ENCODE peak calls at places on chromosomes 5 and 9, in ten cellular contexts. W is colonic mucosa, A is D721Med, S is H1, T is stomach, X is neural progenitor cell, M is psoas muscle, Z is neural crest cell, U is GM13977, G is endodermal cell. V is an unnamed sample.

GRCh38 chr9:4228606-4229005 is 71.3 kb downstream of the GLIS3 start:
- DNase-seq in Z (no peak), U (no peak), G (no peak), M (no peak), T (no peak), S (no peak), W (peak), A (no peak), X (no peak), V (no peak)

GRCh38 chr9:16721972-16722371 is 148.5 kb downstream of the BNC2 start:
- DNase-seq in W (no peak), G (no peak), S (no peak), U (no peak), A (no peak), X (no peak), M (peak), Z (no peak), T (no peak), V (no peak)

GRCh38 chr5:56327810-56328209 is 94.7 kb upstream of the ANKRD55 start:
- DNase-seq in S (no peak), U (peak), G (no peak), T (no peak), Z (no peak), M (no peak), W (no peak), A (no peak), X (no peak), V (no peak)

GRCh38 chr5:82167372-82167771 is 110.8 kb downstream of the RPS23 start:
- DNase-seq in T (no peak), W (no peak), G (no peak), U (no peak), X (no peak), A (no peak), S (no peak), Z (no peak), M (no peak), V (no peak)

GRCh38 chr5:98341038-98341710 is 432.3 kb upstream of the RGMB start:
- DNase-seq in G (no peak), W (no peak), A (no peak), M (no peak), S (no peak), T (no peak), X (no peak), U (no peak), Z (no peak), V (no peak)

GRCh38 chr9:131180454-131180853 is 55.1 kb downstream of the NUP214 start:
- DNase-seq in S (no peak), G (no peak), M (no peak), X (no peak), T (no peak), A (no peak), W (no peak), U (no peak), Z (no peak), V (no peak)

GRCh38 chr9:134065720-134066419 is 2.0 kb downstream of the BRD3 start:
- DNase-seq in S (no peak), Z (no peak), M (no peak), X (peak), A (peak), U (peak), W (peak), G (peak), T (peak), V (no peak)

GRCh38 chr5:165627548-165628170 is 2122.2 kb downstream of the MAT2B start:
- DNase-seq in G (no peak), U (no peak), M (no peak), X (no peak), Z (no peak), A (no peak), T (no peak), W (no peak), S (no peak), V (no peak)

GRCh38 chr5:6914336-6914735 is 201.1 kb downstream of the TENT4A start:
- DNase-seq in X (no peak), W (no peak), G (no peak), M (no peak), S (no peak), Z (no peak), A (no peak), T (no peak), U (no peak), V (no peak)

GRCh38 chr5:5351288-5352089 is 71.0 kb upstream of the ICE1 start:
- DNase-seq in U (no peak), G (no peak), Z (no peak), W (no peak), A (no peak), X (peak), M (no peak), S (no peak), T (no peak), V (no peak)

GRCh38 chr5:83199126-83199525 is 121.8 kb downstream of the XRCC4 start:
- DNase-seq in T (no peak), W (no peak), G (no peak), X (no peak), Z (no peak), S (no peak), A (no peak), M (no peak), U (no peak), V (no peak)

GRCh38 chr9:27572566-27572917 is 739 bp downstream of the C9orf72 start:
- DNase-seq in Z (peak), W (no peak), X (peak), T (peak), G (peak), A (no peak), M (no peak), U (peak), S (no peak), V (peak)

GRCh38 chr9:14131353-14132088 is 182.4 kb downstream of the NFIB start:
- DNase-seq in Z (no peak), S (no peak), M (no peak), X (no peak), A (no peak), U (no peak), G (no peak), W (no peak), T (no peak), V (no peak)

GRCh38 chr9:35350827-35351549 is 138.9 kb upstream of the RUSC2 start:
- DNase-seq in T (no peak), M (no peak), G (no peak), A (no peak), X (no peak), S (no peak), U (no peak), W (no peak), Z (no peak), V (no peak)

GRCh38 chr9:38178282-38178681 is 109.3 kb upstream of the SHB start:
- DNase-seq in M (no peak), W (no peak), U (no peak), X (no peak), A (no peak), T (no peak), Z (no peak), G (peak), S (no peak), V (no peak)

GRCh38 chr9:27436234-27436633 is 87.9 kb upstream of the IFNK start:
- DNase-seq in X (no peak), S (no peak), Z (no peak), A (no peak), U (no peak), M (no peak), G (no peak), T (peak), W (no peak), V (no peak)

DNA sequence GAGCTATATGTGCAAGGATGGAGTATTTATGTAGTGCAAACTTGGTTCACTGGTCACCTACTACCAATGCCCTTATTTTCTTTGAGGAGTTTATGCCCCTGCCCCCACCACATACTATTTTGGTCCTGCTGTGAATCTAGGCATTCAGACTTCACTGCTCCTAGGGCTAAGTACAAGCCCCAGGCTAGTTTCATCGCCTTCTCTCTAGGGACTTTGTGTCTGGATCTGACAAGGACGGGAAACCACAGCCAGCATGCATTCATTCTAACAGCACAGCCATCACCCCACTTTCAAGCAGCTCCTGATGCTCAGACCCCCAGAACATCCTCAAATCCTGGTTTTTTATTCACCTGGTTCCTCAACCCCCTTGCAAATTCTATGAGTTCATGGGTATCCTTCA is 56.8 kb downstream of the DRD1 start:
- DNase-seq in S (no peak), G (no peak), Z (no peak), A (no peak), X (no peak), T (no peak), W (no peak), U (no peak), M (no peak), V (no peak)
- TF ChIP-seq CTCF in S (no peak), G (no peak), Z (no peak), A (no peak), X (no peak), T (no peak), W (no peak), U (no peak), M (no peak), V (no peak)

GRCh38 chr5:34927785-34928184 is 1.6 kb upstream of the DNAJC21 start:
- DNase-seq in U (no peak), G (no peak), T (no peak), Z (no peak), M (no peak), S (no peak), A (no peak), X (no peak), W (no peak), V (no peak)
- TF ChIP-seq CTCF in U (no peak), G (no peak), T (no peak), Z (no peak), M (no peak), S (no peak), A (no peak), X (no peak), W (no peak), V (no peak)

DNA sequence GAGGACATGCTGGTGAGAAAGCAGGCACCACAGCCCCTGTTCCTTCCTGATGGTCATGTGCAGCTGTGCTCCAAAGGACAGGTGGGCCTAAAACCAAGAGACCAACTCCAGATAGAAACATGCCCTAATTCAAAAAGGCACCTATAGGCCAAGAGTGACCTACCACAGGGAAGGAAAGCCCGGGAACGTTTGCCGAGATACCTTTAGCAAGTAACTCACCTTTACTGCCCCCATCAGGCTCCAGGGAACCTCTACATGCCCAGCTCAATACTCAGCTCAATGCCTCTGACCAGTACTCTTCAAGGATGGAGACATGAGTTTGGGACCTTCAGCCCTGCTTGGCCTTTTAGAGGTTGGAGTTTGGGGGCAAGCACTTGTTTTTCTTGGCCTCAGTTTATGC is 172.8 kb upstream of the FSTL4 start:
- DNase-seq in G (peak), W (no peak), A (no peak), S (no peak), X (peak), U (no peak), M (no peak), Z (no peak), T (no peak), V (no peak)
- TF ChIP-seq CTCF in G (peak), W (no peak), A (no peak), S (peak), X (peak), U (no peak), M (no peak), Z (no peak), T (no peak), V (no peak)

GRCh38 chr5:53114988-53115387 is 5.4 kb upstream of the MOCS2 start:
- DNase-seq in W (no peak), G (no peak), A (no peak), T (no peak), M (no peak), U (no peak), X (no peak), S (no peak), Z (no peak), V (no peak)
- TF ChIP-seq CTCF in W (no peak), G (peak), A (no peak), T (no peak), M (no peak), U (no peak), X (peak), S (no peak), Z (peak), V (no peak)

GRCh38 chr5:43010956-43011355 is 29.2 kb downstream of the ANXA2R start:
- DNase-seq in G (no peak), X (no peak), U (no peak), Z (no peak), M (no peak), W (no peak), S (no peak), T (no peak), A (no peak), V (no peak)

GRCh38 chr5:43006411-43007202 is 33.5 kb downstream of the ANXA2R start:
- DNase-seq in T (no peak), W (no peak), G (no peak), S (no peak), U (no peak), A (no peak), X (no peak), Z (no peak), M (no peak), V (no peak)

GRCh38 chr5:43007911-43008368 is 32.2 kb downstream of the ANXA2R start:
- DNase-seq in W (peak), A (no peak), M (peak), Z (peak), U (peak), X (peak), G (peak), S (no peak), T (peak), V (no peak)

GRCh38 chr5:43007246-43007910 is 32.7 kb downstream of the ANXA2R start:
- DNase-seq in W (peak), S (no peak), A (no peak), U (peak), M (peak), T (peak), G (peak), Z (peak), X (peak), V (no peak)

GRCh38 chr5:43008369-43009158 is 31.6 kb downstream of the ANXA2R start:
- DNase-seq in S (no peak), Z (peak), U (peak), T (peak), X (peak), W (peak), G (peak), M (peak), A (no peak), V (peak)
- TF ChIP-seq CTCF in S (peak), Z (peak), U (peak), T (no peak), X (peak), W (no peak), G (peak), M (no peak), A (peak), V (no peak)

GRCh38 chr9:33290994-33291397 is 680 bp downstream of the NFX1 start:
- DNase-seq in S (no peak), T (no peak), G (no peak), M (no peak), W (no peak), U (peak), A (peak), Z (no peak), X (no peak), V (no peak)
- TF ChIP-seq CTCF in S (no peak), T (no peak), G (no peak), M (no peak), W (no peak), U (no peak), A (no peak), Z (no peak), X (no peak), V (no peak)

DNA sequence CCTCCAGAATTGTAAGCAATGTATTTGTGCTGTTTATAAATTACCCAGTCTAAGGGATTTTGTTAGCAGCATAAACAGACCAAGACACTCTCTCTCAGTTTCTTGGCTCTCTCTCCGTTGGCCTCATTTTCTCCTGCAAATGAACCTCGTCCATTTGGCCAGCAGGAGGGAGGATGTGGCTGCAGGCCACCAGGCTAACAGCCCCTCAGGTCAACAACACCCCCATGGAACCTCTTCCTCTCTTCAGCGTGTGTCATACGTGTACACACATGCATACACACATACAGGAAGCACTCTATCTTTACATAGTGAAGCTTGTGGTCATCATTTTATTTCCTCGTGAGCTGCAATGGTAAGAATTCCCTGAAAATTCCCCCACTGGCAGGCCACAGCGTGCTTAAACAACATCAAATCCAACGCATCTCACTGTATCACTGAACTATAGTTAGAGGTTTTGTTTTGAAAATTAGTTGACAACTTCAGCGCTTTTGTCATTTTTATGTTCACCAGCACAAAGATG is 62.8 kb upstream of the PPP1R26 start:
- DNase-seq in U (no peak), M (no peak), S (no peak), T (no peak), Z (no peak), X (no peak), W (no peak), G (no peak), A (no peak), V (no peak)
- TF ChIP-seq CTCF in U (no peak), M (no peak), S (peak), T (no peak), Z (no peak), X (no peak), W (no peak), G (peak), A (no peak), V (no peak)

GRCh38 chr9:94554439-94555331 is at the start of gene PCAT7:
- DNase-seq in X (peak), M (no peak), Z (peak), A (peak), G (peak), W (peak), U (peak), S (peak), T (peak), V (no peak)
- TF ChIP-seq CTCF in X (peak), M (peak), Z (peak), A (peak), G (peak), W (peak), U (peak), S (peak), T (no peak), V (no peak)

GRCh38 chr5:65391591-65391990 is 90.1 kb downstream of the ADAMTS6 start:
- DNase-seq in T (no peak), W (no peak), X (no peak), Z (no peak), A (no peak), U (no peak), S (no peak), G (no peak), M (no peak), V (no peak)
- TF ChIP-seq CTCF in T (no peak), W (no peak), X (no peak), Z (no peak), A (no peak), U (no peak), S (no peak), G (no peak), M (no peak), V (no peak)

GRCh38 chr9:116842658-116843057 is 155.6 kb downstream of the TRIM32 start:
- DNase-seq in X (peak), Z (no peak), M (no peak), A (no peak), W (no peak), S (peak), U (no peak), T (no peak), G (peak), V (no peak)
- TF ChIP-seq CTCF in X (peak), Z (peak), M (no peak), A (no peak), W (no peak), S (peak), U (no peak), T (no peak), G (peak), V (no peak)

V was measured in omental fat pad.